ENCODE peak calls at places on chromosomes 6 and 20, in eight cellular contexts. One of them, this sample, is unnamed.

GRCh38 chr6:16737389-16737788 is 23.9 kb downstream of the ATXN1 start:
- DNase-seq in ovary: no peak
- DNase-seq in dorsolateral prefrontal cortex: no peak
- DNase-seq in SJSA1: no peak
- DNase-seq in uterus: no peak
- DNase-seq in caudate nucleus: no peak
- DNase-seq in stomach: no peak
- DNase-seq in hepatocyte: no peak
- DNase-seq in this sample: no peak

GRCh38 chr6:108947114-108947854 is 99.1 kb downstream of the ARMC2 start:
- DNase-seq in hepatocyte: peak; percentile 58
- DNase-seq in SJSA1: no peak
- DNase-seq in ovary: no peak
- DNase-seq in stomach: no peak
- DNase-seq in uterus: no peak
- DNase-seq in caudate nucleus: no peak
- DNase-seq in dorsolateral prefrontal cortex: no peak
- DNase-seq in this sample: no peak

GRCh38 chr20:4053071-4053470 is 37.7 kb upstream of the RNF24 start:
- DNase-seq in ovary: no peak
- DNase-seq in caudate nucleus: no peak
- DNase-seq in stomach: no peak
- DNase-seq in SJSA1: no peak
- DNase-seq in hepatocyte: no peak
- DNase-seq in uterus: no peak
- DNase-seq in dorsolateral prefrontal cortex: no peak
- DNase-seq in this sample: no peak

GRCh38 chr6:81214414-81215091 is 537.9 kb downstream of the TENT5A start:
- DNase-seq in hepatocyte: no peak
- DNase-seq in dorsolateral prefrontal cortex: no peak
- DNase-seq in caudate nucleus: no peak
- DNase-seq in ovary: no peak
- DNase-seq in uterus: no peak
- DNase-seq in stomach: no peak
- DNase-seq in SJSA1: no peak
- DNase-seq in this sample: no peak

GRCh38 chr20:14434379-14435136 is 97.1 kb upstream of the FLRT3 start:
- DNase-seq in stomach: no peak
- DNase-seq in dorsolateral prefrontal cortex: no peak
- DNase-seq in caudate nucleus: no peak
- DNase-seq in uterus: no peak
- DNase-seq in ovary: no peak
- DNase-seq in hepatocyte: no peak
- DNase-seq in SJSA1: no peak
- DNase-seq in this sample: no peak

GRCh38 chr20:39633689-39634088 is 671.5 kb downstream of the DHX35 start:
- DNase-seq in ovary: no peak
- DNase-seq in uterus: no peak
- DNase-seq in dorsolateral prefrontal cortex: no peak
- DNase-seq in hepatocyte: no peak
- DNase-seq in SJSA1: no peak
- DNase-seq in caudate nucleus: no peak
- DNase-seq in stomach: no peak
- DNase-seq in this sample: no peak

GRCh38 chr6:125153541-125154183 is at the start of gene TPD52L1:
- DNase-seq in caudate nucleus: peak; percentile 83
- DNase-seq in ovary: peak; percentile 74
- DNase-seq in dorsolateral prefrontal cortex: peak; percentile 80
- DNase-seq in hepatocyte: peak; percentile 93
- DNase-seq in uterus: peak; percentile 55
- DNase-seq in SJSA1: peak; percentile 65
- DNase-seq in stomach: peak; percentile 87
- DNase-seq in this sample: peak; percentile 18

GRCh38 chr20:17617868-17618672 is 48.2 kb downstream of the DSTN start:
- DNase-seq in hepatocyte: no peak
- DNase-seq in uterus: peak; percentile 28
- DNase-seq in stomach: peak; percentile 83
- DNase-seq in ovary: no peak
- DNase-seq in SJSA1: no peak
- DNase-seq in dorsolateral prefrontal cortex: peak; percentile 39
- DNase-seq in caudate nucleus: no peak
- DNase-seq in this sample: no peak

GRCh38 chr6:132020138-132020551 is 69.0 kb upstream of the CCN2 start:
- DNase-seq in caudate nucleus: no peak
- DNase-seq in dorsolateral prefrontal cortex: no peak
- DNase-seq in uterus: peak; percentile 52
- DNase-seq in stomach: no peak
- DNase-seq in ovary: peak; percentile 21
- DNase-seq in hepatocyte: peak; percentile 25
- DNase-seq in SJSA1: no peak
- DNase-seq in this sample: no peak

GRCh38 chr6:119346450-119346849 is 3.1 kb downstream of the MAN1A1 start:
- DNase-seq in stomach: no peak
- DNase-seq in ovary: no peak
- DNase-seq in hepatocyte: no peak
- DNase-seq in caudate nucleus: no peak
- DNase-seq in SJSA1: no peak
- DNase-seq in uterus: no peak
- DNase-seq in dorsolateral prefrontal cortex: no peak
- DNase-seq in this sample: no peak
- H3K27ac ChIP-seq in stomach: peak overlapping the region; percentile 97
- H3K27ac ChIP-seq in ovary: no peak overlapping the region
- H3K27ac ChIP-seq in hepatocyte: peak overlapping the region; percentile 96
- H3K27ac ChIP-seq in caudate nucleus: no peak overlapping the region
- H3K27ac ChIP-seq in SJSA1: no peak overlapping the region
- H3K27ac ChIP-seq in uterus: no peak overlapping the region
- H3K27ac ChIP-seq in dorsolateral prefrontal cortex: no peak overlapping the region
- H3K27ac ChIP-seq in this sample: no peak overlapping the region

DNA sequence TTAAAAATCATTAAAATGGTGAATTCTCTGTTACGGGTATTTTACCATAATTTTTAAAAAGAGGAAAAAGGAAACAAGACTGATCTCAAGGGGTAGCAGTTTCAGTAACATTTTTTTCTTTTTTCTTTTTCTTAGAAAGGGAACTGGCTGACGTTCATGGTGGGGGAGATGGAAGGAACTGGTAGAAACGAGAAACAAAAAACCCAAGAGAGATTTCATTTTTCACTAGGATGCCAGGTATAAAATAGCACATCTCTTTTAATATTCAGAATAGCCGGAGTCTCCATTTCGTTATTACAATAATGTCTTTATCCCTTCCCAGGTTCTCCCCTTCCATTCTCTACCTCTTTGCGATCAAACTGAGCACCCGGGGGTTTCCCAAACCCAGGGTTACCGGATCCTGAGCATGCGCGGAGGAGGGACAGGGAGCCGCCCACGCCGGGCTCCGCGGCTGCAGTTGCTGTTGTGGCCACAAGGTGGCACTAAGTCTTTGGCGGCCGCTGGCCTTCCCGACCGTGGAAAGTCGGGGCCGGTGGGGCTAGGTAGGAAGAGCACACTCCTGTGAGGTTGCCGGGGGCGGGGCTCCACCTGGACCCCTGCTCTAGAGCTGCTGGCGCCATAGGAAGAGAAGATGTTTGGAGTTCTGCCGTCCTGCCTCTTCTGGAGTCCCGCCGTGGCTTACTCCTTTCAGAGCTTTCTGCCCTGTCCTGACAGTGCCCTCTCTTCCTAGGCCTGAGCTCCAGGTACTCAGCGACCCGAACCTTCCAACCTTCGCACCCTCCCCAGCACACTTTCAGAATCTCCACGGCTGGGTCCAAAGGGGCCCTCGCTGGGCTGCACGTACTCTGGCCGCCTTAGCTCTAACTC is 146.8 kb downstream of the SH3BGRL2 start:
- DNase-seq in caudate nucleus: peak; percentile 69
- DNase-seq in uterus: peak; percentile 40
- DNase-seq in hepatocyte: peak; percentile 89
- DNase-seq in dorsolateral prefrontal cortex: peak; percentile 87
- DNase-seq in stomach: peak; percentile 82
- DNase-seq in ovary: peak; percentile 56
- DNase-seq in SJSA1: peak; percentile 79
- DNase-seq in this sample: peak; percentile 41
- H3K27ac ChIP-seq in caudate nucleus: no peak overlapping the region
- H3K27ac ChIP-seq in uterus: no peak overlapping the region
- H3K27ac ChIP-seq in hepatocyte: no peak overlapping the region
- H3K27ac ChIP-seq in dorsolateral prefrontal cortex: no peak overlapping the region
- H3K27ac ChIP-seq in stomach: no peak overlapping the region
- H3K27ac ChIP-seq in ovary: no peak overlapping the region
- H3K27ac ChIP-seq in SJSA1: no peak overlapping the region
- H3K27ac ChIP-seq in this sample: no peak overlapping the region

GRCh38 chr20:33188421-33188820 is 20.5 kb downstream of the BPIFA2 start:
- DNase-seq in stomach: no peak
- DNase-seq in caudate nucleus: no peak
- DNase-seq in dorsolateral prefrontal cortex: no peak
- DNase-seq in ovary: no peak
- DNase-seq in hepatocyte: no peak
- DNase-seq in uterus: no peak
- DNase-seq in SJSA1: no peak
- DNase-seq in this sample: no peak
- H3K27ac ChIP-seq in stomach: no peak overlapping the region
- H3K27ac ChIP-seq in caudate nucleus: no peak overlapping the region
- H3K27ac ChIP-seq in dorsolateral prefrontal cortex: no peak overlapping the region
- H3K27ac ChIP-seq in ovary: no peak overlapping the region
- H3K27ac ChIP-seq in hepatocyte: no peak overlapping the region
- H3K27ac ChIP-seq in uterus: no peak overlapping the region
- H3K27ac ChIP-seq in SJSA1: no peak overlapping the region
- H3K27ac ChIP-seq in this sample: no peak overlapping the region

DNA sequence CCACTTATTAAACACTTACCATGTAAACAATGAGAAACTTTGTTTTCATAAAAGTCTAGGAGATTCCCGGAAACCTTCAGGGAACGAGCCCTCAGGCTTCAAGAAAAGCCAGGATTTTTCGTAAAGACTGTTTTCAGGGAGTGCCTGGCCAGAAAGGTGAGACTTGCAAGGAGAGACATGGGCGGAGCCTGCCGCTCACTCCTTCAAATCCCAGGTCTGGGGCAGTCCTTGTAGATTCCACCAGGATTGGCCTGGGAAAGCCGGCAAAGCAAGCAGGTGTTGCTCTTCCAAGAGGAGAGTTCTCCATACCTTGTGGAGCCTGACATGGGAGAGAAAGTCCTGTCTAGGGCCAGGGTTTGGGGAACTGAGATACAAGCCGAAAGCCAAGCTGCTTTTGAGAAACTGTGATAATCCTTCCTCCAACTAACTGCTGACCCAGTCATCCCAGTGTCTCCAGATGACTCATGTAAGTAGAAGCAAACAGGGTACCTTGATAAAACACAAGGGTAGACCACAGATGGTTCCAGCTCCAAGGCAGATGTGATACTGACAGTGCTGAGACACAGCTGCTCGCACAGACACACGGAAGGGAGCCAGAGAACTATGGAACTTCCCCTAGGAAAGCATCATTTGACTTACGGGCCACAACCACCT is 69.4 kb upstream of the NAA20 start:
- DNase-seq in hepatocyte: peak; percentile 44
- DNase-seq in SJSA1: peak; percentile 65
- DNase-seq in ovary: no peak
- DNase-seq in stomach: peak; percentile 50
- DNase-seq in uterus: no peak
- DNase-seq in dorsolateral prefrontal cortex: no peak
- DNase-seq in caudate nucleus: no peak
- DNase-seq in this sample: no peak
- H3K27ac ChIP-seq in hepatocyte: peak overlapping the region; percentile 75
- H3K27ac ChIP-seq in SJSA1: peak overlapping the region; percentile 43
- H3K27ac ChIP-seq in ovary: no peak overlapping the region
- H3K27ac ChIP-seq in stomach: peak overlapping the region; percentile 14
- H3K27ac ChIP-seq in uterus: no peak overlapping the region
- H3K27ac ChIP-seq in dorsolateral prefrontal cortex: no peak overlapping the region
- H3K27ac ChIP-seq in caudate nucleus: no peak overlapping the region
- H3K27ac ChIP-seq in this sample: peak overlapping the region; percentile 41

GRCh38 chr6:44233560-44234100 is 10.2 kb downstream of the SLC29A1 start:
- DNase-seq in hepatocyte: no peak
- DNase-seq in uterus: no peak
- DNase-seq in dorsolateral prefrontal cortex: peak; percentile 43
- DNase-seq in ovary: no peak
- DNase-seq in caudate nucleus: no peak
- DNase-seq in SJSA1: no peak
- DNase-seq in stomach: no peak
- DNase-seq in this sample: no peak
- H3K27ac ChIP-seq in hepatocyte: peak overlapping the region; percentile 76
- H3K27ac ChIP-seq in uterus: peak overlapping the region; percentile 99
- H3K27ac ChIP-seq in dorsolateral prefrontal cortex: peak overlapping the region; percentile 7
- H3K27ac ChIP-seq in ovary: peak overlapping the region; percentile 48
- H3K27ac ChIP-seq in caudate nucleus: peak overlapping the region; percentile 86
- H3K27ac ChIP-seq in SJSA1: no peak overlapping the region
- H3K27ac ChIP-seq in stomach: peak overlapping the region; percentile 70
- H3K27ac ChIP-seq in this sample: peak overlapping the region; percentile 64

GRCh38 chr6:10537726-10538125 is 16.6 kb downstream of the GCNT2 start:
- DNase-seq in uterus: no peak
- DNase-seq in dorsolateral prefrontal cortex: no peak
- DNase-seq in ovary: no peak
- DNase-seq in caudate nucleus: no peak
- DNase-seq in stomach: no peak
- DNase-seq in SJSA1: no peak
- DNase-seq in hepatocyte: no peak
- DNase-seq in this sample: no peak

GRCh38 chr6:10540073-10540746 is 19.1 kb downstream of the GCNT2 start:
- DNase-seq in caudate nucleus: no peak
- DNase-seq in uterus: no peak
- DNase-seq in stomach: no peak
- DNase-seq in SJSA1: no peak
- DNase-seq in dorsolateral prefrontal cortex: no peak
- DNase-seq in hepatocyte: no peak
- DNase-seq in ovary: no peak
- DNase-seq in this sample: no peak

GRCh38 chr6:10542135-10542689 is 21.1 kb downstream of the GCNT2 start:
- DNase-seq in ovary: no peak
- DNase-seq in hepatocyte: no peak
- DNase-seq in dorsolateral prefrontal cortex: no peak
- DNase-seq in SJSA1: no peak
- DNase-seq in caudate nucleus: no peak
- DNase-seq in uterus: no peak
- DNase-seq in stomach: no peak
- DNase-seq in this sample: no peak

GRCh38 chr6:10543488-10543887 is 22.3 kb downstream of the GCNT2 start:
- DNase-seq in ovary: no peak
- DNase-seq in stomach: no peak
- DNase-seq in uterus: no peak
- DNase-seq in dorsolateral prefrontal cortex: no peak
- DNase-seq in caudate nucleus: no peak
- DNase-seq in SJSA1: no peak
- DNase-seq in hepatocyte: no peak
- DNase-seq in this sample: no peak

GRCh38 chr6:10541591-10541990 is 20.4 kb downstream of the GCNT2 start:
- DNase-seq in dorsolateral prefrontal cortex: no peak
- DNase-seq in hepatocyte: no peak
- DNase-seq in ovary: no peak
- DNase-seq in uterus: no peak
- DNase-seq in caudate nucleus: no peak
- DNase-seq in stomach: no peak
- DNase-seq in SJSA1: no peak
- DNase-seq in this sample: no peak
- H3K27ac ChIP-seq in dorsolateral prefrontal cortex: no peak overlapping the region
- H3K27ac ChIP-seq in hepatocyte: peak overlapping the region; percentile 64
- H3K27ac ChIP-seq in ovary: no peak overlapping the region
- H3K27ac ChIP-seq in uterus: no peak overlapping the region
- H3K27ac ChIP-seq in caudate nucleus: no peak overlapping the region
- H3K27ac ChIP-seq in stomach: no peak overlapping the region
- H3K27ac ChIP-seq in SJSA1: no peak overlapping the region
- H3K27ac ChIP-seq in this sample: no peak overlapping the region

This sample was measured in substantia nigra.